ENCODE peak calls at places on chromosomes 6 and 20, in four cellular contexts. E is cardiac muscle cell, R is fibroblast of pulmonary artery, S is AG10803. W is an unnamed sample.
A peak's percentile ranks its signal among the peaks of the same experiment; 100 is the strongest.

GRCh38 chr20:63096681-63097335 is 90.0 kb upstream of the BHLHE23 start:
- DNase-seq in R (no peak), S (no peak), E (no peak), W (no peak)

GRCh38 chr20:25281541-25281991 is 33.7 kb downstream of the PYGB start:
- DNase-seq in R (no peak), E (no peak), S (no peak), W (no peak)

GRCh38 chr20:4190792-4191519 is 175.6 kb upstream of the RNF24 start:
- DNase-seq in S (no peak), E (no peak), R (no peak), W (no peak)

GRCh38 chr20:51768759-51769517 is 748 bp upstream of the ATP9A start:
- DNase-seq in R (peak; percentile 7), E (no peak), S (no peak), W (no peak)

GRCh38 chr20:13035399-13036173 is 26.8 kb downstream of the SPTLC3 start:
- DNase-seq in E (no peak), R (no peak), S (no peak), W (no peak)

GRCh38 chr6:34979218-34979617 is 90.2 kb downstream of the ANKS1A start:
- DNase-seq in S (peak; percentile 37), R (no peak), E (no peak), W (no peak)

GRCh38 chr6:135651964-135652755 is 154.6 kb upstream of the AHI1 start:
- DNase-seq in E (no peak), R (no peak), S (no peak), W (no peak)

GRCh38 chr6:127051571-127052260 is 66.8 kb upstream of the RSPO3 start:
- DNase-seq in E (no peak), S (peak; percentile 94), R (peak; percentile 49), W (no peak)

GRCh38 chr6:39731565-39731964 is 6.4 kb upstream of the KIF6 start:
- DNase-seq in E (no peak), S (no peak), R (no peak), W (no peak)

GRCh38 chr6:144215402-144215931 is 65.2 kb downstream of the STX11 start:
- DNase-seq in R (peak; percentile 19), E (no peak), S (peak; percentile 56), W (peak; percentile 39)

GRCh38 chr6:148154648-148155047 is 188.0 kb upstream of the SASH1 start:
- DNase-seq in R (no peak), S (no peak), E (no peak), W (no peak)

GRCh38 chr20:63431944-63432343 is 40.5 kb downstream of the KCNQ2 start:
- DNase-seq in E (no peak), S (no peak), R (no peak), W (no peak)

GRCh38 chr6:38725414-38726183 is 10.5 kb downstream of the DNAH8 start:
- DNase-seq in S (no peak), R (no peak), E (no peak), W (no peak)

GRCh38 chr6:132357120-132357519 is 44.2 kb downstream of the MOXD1 start:
- DNase-seq in E (no peak), S (peak; percentile 53), R (peak; percentile 72), W (no peak)

GRCh38 chr6:116764961-116765841 is at the start of gene FAM162B:
- DNase-seq in S (peak; percentile 5), E (peak; percentile 58), R (peak; percentile 16), W (peak; percentile 38)

GRCh38 chr20:34083137-34083536 is 28.9 kb downstream of the EIF2S2 start:
- DNase-seq in E (peak; percentile 29), S (peak; percentile 94), R (peak; percentile 96), W (peak; percentile 86)

GRCh38 chr6:35919085-35919826 is 1.6 kb downstream of the SRPK1 start:
- DNase-seq in R (peak; percentile 52), S (peak; percentile 12), E (no peak), W (no peak)

GRCh38 chr6:117615981-117616961 is 14.0 kb upstream of the GOPC start:
- DNase-seq in R (no peak), S (peak; percentile 68), E (no peak), W (peak; percentile 16)

GRCh38 chr20:25247100-25247665 is 702 bp upstream of the PYGB start:
- DNase-seq in R (peak; percentile 58), S (peak; percentile 65), E (peak; percentile 85), W (peak; percentile 61)

GRCh38 chr20:58008413-58008812 is 220.0 kb downstream of the ANKRD60 start:
- DNase-seq in R (no peak), E (no peak), S (no peak), W (no peak)

GRCh38 chr6:3421763-3422456 is 34.9 kb downstream of the SLC22A23 start:
- DNase-seq in S (peak; percentile 70), R (peak; percentile 81), E (no peak), W (peak; percentile 52)

GRCh38 chr20:9514461-9515210 is at the start of gene LAMP5:
- DNase-seq in S (peak; percentile 11), R (peak; percentile 4), E (peak; percentile 89), W (peak; percentile 73)

GRCh38 chr20:9515211-9515580 is 806 bp downstream of the LAMP5 start:
- DNase-seq in E (no peak), R (no peak), S (no peak), W (no peak)

GRCh38 chr20:9517297-9518134 is 3.1 kb downstream of the LAMP5 start:
- DNase-seq in S (no peak), E (no peak), R (no peak), W (no peak)

GRCh38 chr20:9516658-9516987 is 2.2 kb downstream of the LAMP5 start:
- DNase-seq in E (no peak), S (no peak), R (no peak), W (no peak)

GRCh38 chr20:9515761-9516657 is 1.6 kb downstream of the LAMP5 start:
- DNase-seq in R (no peak), E (peak; percentile 23), S (peak; percentile 31), W (no peak)
- H3K4me3 ChIP-seq in R (no peak overlapping the region), E (peak overlapping the region; percentile 27), S (no peak overlapping the region), W (no peak overlapping the region)

GRCh38 chr20:41258489-41258888 is 59.0 kb downstream of the ZHX3 start:
- DNase-seq in R (no peak), E (no peak), S (no peak), W (no peak)
- H3K4me3 ChIP-seq in R (no peak overlapping the region), E (no peak overlapping the region), S (no peak overlapping the region), W (no peak overlapping the region)

GRCh38 chr20:3160418-3160817 is 753 bp upstream of the FASTKD5 start:
- DNase-seq in S (no peak), R (no peak), E (no peak), W (no peak)
- H3K4me3 ChIP-seq in S (no peak overlapping the region), R (no peak overlapping the region), E (peak overlapping the region; percentile 72), W (peak overlapping the region; percentile 84)

GRCh38 chr20:53943522-53944291 is 126.7 kb downstream of the BCAS1 start:
- DNase-seq in E (peak; percentile 57), S (peak; percentile 50), R (peak; percentile 67), W (no peak)
- H3K4me3 ChIP-seq in E (no peak overlapping the region), S (peak overlapping the region; percentile 23), R (peak overlapping the region; percentile 43), W (peak overlapping the region; percentile 29)

GRCh38 chr6:22917344-22917743 is 348.0 kb downstream of the HDGFL1 start:
- DNase-seq in R (no peak), S (no peak), E (peak; percentile 50), W (no peak)

GRCh38 chr6:22926613-22927348 is 357.4 kb downstream of the HDGFL1 start:
- DNase-seq in E (peak; percentile 78), S (no peak), R (peak; percentile 58), W (no peak)

GRCh38 chr6:22925304-22925835 is 356.0 kb downstream of the HDGFL1 start:
- DNase-seq in R (no peak), E (no peak), S (no peak), W (no peak)

GRCh38 chr6:22925920-22926587 is 356.7 kb downstream of the HDGFL1 start:
- DNase-seq in R (no peak), S (peak; percentile 34), E (no peak), W (no peak)

DNA sequence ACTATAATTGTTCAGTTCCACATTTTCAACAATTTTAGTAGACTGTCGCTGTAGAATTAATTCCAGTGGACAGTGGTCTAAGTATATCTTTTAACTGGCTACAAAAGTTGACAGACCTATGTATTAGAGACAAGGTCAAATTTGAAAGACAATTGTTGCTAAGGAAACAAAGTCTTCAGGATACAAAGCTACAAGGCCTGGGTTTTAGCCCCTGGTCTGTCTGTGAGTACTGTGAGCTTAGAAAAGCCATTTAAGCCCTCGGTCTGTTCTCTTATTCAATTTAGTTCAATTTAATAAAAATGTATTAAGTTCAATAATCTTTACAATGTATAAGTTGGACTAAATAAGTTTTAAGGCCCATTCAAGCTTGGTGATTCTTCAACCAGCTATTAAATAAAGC is 352.5 kb downstream of the HDGFL1 start:
- DNase-seq in R (no peak), S (no peak), E (peak; percentile 17), W (no peak)
- H3K4me3 ChIP-seq in R (no peak overlapping the region), S (no peak overlapping the region), E (no peak overlapping the region), W (no peak overlapping the region)

W was measured in MG63.